ENCODE peak calls at places on chromosomes 13 and 19, in nine cellular contexts. R is mammary epithelial cell, D is lower leg skin, X is mucosa of descending colon, I is B cell, Y is colonic mucosa, S is stomach, A is cardiac fibroblast, J is psoas muscle. O is an unnamed sample.

GRCh38 chr19:51727349-51727880 is 3.6 kb upstream of the HAS1 start:
- DNase-seq in R (peak), D (no peak), X (no peak), I (no peak), Y (no peak), S (no peak), A (peak), J (no peak), O (no peak)

GRCh38 chr13:113732176-113732960 is 26.7 kb upstream of the TMEM255B start:
- DNase-seq in R (no peak), D (no peak), X (peak), I (peak), Y (no peak), S (no peak), A (no peak), J (no peak), O (peak)

GRCh38 chr13:32582281-32582680 is 4.0 kb upstream of the PDS5B start:
- DNase-seq in R (no peak), D (no peak), X (no peak), I (no peak), Y (no peak), S (no peak), A (no peak), J (no peak), O (no peak)

GRCh38 chr19:49590971-49591730 is at the start of gene PRR12:
- DNase-seq in R (peak), D (no peak), X (peak), I (peak), Y (peak), S (peak), A (peak), J (peak), O (no peak)

GRCh38 chr19:47348819-47349795 is at the start of gene DHX34:
- DNase-seq in R (peak), D (peak), X (peak), I (peak), Y (peak), S (peak), A (peak), J (peak), O (peak)

GRCh38 chr13:32878172-32878571 is 138.1 kb upstream of the KL start:
- DNase-seq in R (peak), D (no peak), X (no peak), I (no peak), Y (no peak), S (no peak), A (no peak), J (no peak), O (no peak)

GRCh38 chr19:16836115-16836905 is 7.1 kb downstream of the SIN3B start:
- DNase-seq in R (peak), D (no peak), X (no peak), I (peak), Y (no peak), S (no peak), A (no peak), J (no peak), O (no peak)

GRCh38 chr19:13093407-13094284 is 9.0 kb downstream of the LYL1 start:
- DNase-seq in R (peak), D (peak), X (peak), I (peak), Y (peak), S (peak), A (peak), J (peak), O (no peak)

GRCh38 chr19:53624776-53625540 is 6.8 kb upstream of the DPRX start:
- DNase-seq in R (no peak), D (no peak), X (no peak), I (no peak), Y (no peak), S (no peak), A (no peak), J (no peak), O (no peak)

GRCh38 chr19:39342647-39343305 is 555 bp downstream of the SAMD4B start:
- DNase-seq in R (no peak), D (no peak), X (peak), I (no peak), Y (no peak), S (no peak), A (peak), J (peak), O (no peak)

GRCh38 chr13:23549724-23550123 is 20.5 kb upstream of the TNFRSF19 start:
- DNase-seq in R (no peak), D (no peak), X (no peak), I (no peak), Y (no peak), S (no peak), A (no peak), J (no peak), O (no peak)

GRCh38 chr13:94548382-94549240 is 47.3 kb downstream of the TGDS start:
- DNase-seq in R (no peak), D (no peak), X (peak), I (no peak), Y (peak), S (peak), A (peak), J (no peak), O (no peak)

GRCh38 chr13:69556540-69557196 is 551.0 kb upstream of the ATXN8OS start:
- DNase-seq in R (no peak), D (no peak), X (no peak), I (no peak), Y (no peak), S (no peak), A (no peak), J (no peak), O (no peak)

GRCh38 chr13:25372275-25373081 is 704 bp downstream of the ATP8A2 start:
- DNase-seq in R (no peak), D (no peak), X (no peak), I (peak), Y (no peak), S (no peak), A (no peak), J (no peak), O (no peak)

GRCh38 chr19:4933528-4933927 is 24.2 kb downstream of the UHRF1 start:
- DNase-seq in R (peak), D (peak), X (no peak), I (peak), Y (no peak), S (peak), A (no peak), J (no peak), O (no peak)

GRCh38 chr13:24071423-24072075 is 89.0 kb upstream of the SPATA13 start:
- DNase-seq in R (peak), D (no peak), X (no peak), I (no peak), Y (no peak), S (no peak), A (peak), J (no peak), O (no peak)

GRCh38 chr19:47839913-47840312 is 18.2 kb downstream of the CRX start:
- DNase-seq in R (no peak), D (no peak), X (no peak), I (no peak), Y (no peak), S (no peak), A (no peak), J (no peak), O (no peak)

GRCh38 chr13:105735269-105735668 is 800.2 kb downstream of the EFNB2 start:
- DNase-seq in R (no peak), D (no peak), X (no peak), I (no peak), Y (no peak), S (no peak), A (no peak), J (no peak), O (no peak)

GRCh38 chr19:10112037-10112751 is 701 bp downstream of the P2RY11 start:
- DNase-seq in R (no peak), D (no peak), X (peak), I (peak), Y (no peak), S (no peak), A (no peak), J (no peak), O (no peak)

GRCh38 chr19:35108730-35109129 is 6.9 kb upstream of the FXYD3 start:
- DNase-seq in R (no peak), D (no peak), X (no peak), I (no peak), Y (no peak), S (no peak), A (no peak), J (no peak), O (no peak)

GRCh38 chr13:40792284-40793051 is 3.1 kb downstream of the SLC25A15 start:
- DNase-seq in R (no peak), D (no peak), X (no peak), I (no peak), Y (no peak), S (no peak), A (no peak), J (no peak), O (no peak)

GRCh38 chr13:27076411-27076810 is 95.2 kb downstream of the USP12 start:
- DNase-seq in R (no peak), D (no peak), X (no peak), I (no peak), Y (no peak), S (no peak), A (peak), J (no peak), O (no peak)

GRCh38 chr19:3458595-3459284 is 21.6 kb downstream of the SMIM24 start:
- DNase-seq in R (no peak), D (no peak), X (no peak), I (peak), Y (no peak), S (no peak), A (peak), J (no peak), O (no peak)

GRCh38 chr19:41796362-41796761 is at the start of gene CEACAM3:
- DNase-seq in R (no peak), D (no peak), X (no peak), I (no peak), Y (no peak), S (no peak), A (no peak), J (no peak), O (no peak)

GRCh38 chr19:41795031-41795461 is 1.3 kb upstream of the CEACAM3 start:
- DNase-seq in R (no peak), D (no peak), X (no peak), I (no peak), Y (peak), S (peak), A (peak), J (no peak), O (no peak)

GRCh38 chr19:41793414-41793727 is 3.0 kb upstream of the CEACAM3 start:
- DNase-seq in R (no peak), D (no peak), X (no peak), I (no peak), Y (no peak), S (no peak), A (no peak), J (no peak), O (no peak)

GRCh38 chr19:41792513-41793413 is 3.6 kb upstream of the CEACAM3 start:
- DNase-seq in R (peak), D (no peak), X (peak), I (peak), Y (peak), S (peak), A (peak), J (peak), O (no peak)
- TF ChIP-seq CTCF in R (peak), D (no peak), X (peak), I (peak), Y (peak), S (peak), A (peak), J (peak), O (peak)

GRCh38 chr13:99821741-99822140 is 149.8 kb downstream of the ZIC5 start:
- DNase-seq in R (no peak), D (no peak), X (no peak), I (no peak), Y (no peak), S (no peak), A (no peak), J (no peak), O (no peak)

GRCh38 chr13:99816321-99816720 is 155.2 kb downstream of the ZIC5 start:
- DNase-seq in R (no peak), D (no peak), X (no peak), I (no peak), Y (no peak), S (no peak), A (no peak), J (no peak), O (no peak)

GRCh38 chr13:99822820-99823219 is 148.7 kb downstream of the ZIC5 start:
- DNase-seq in R (no peak), D (no peak), X (no peak), I (no peak), Y (no peak), S (no peak), A (no peak), J (no peak), O (no peak)

GRCh38 chr13:99823961-99824360 is 147.6 kb downstream of the ZIC5 start:
- DNase-seq in R (no peak), D (no peak), X (no peak), I (no peak), Y (no peak), S (no peak), A (no peak), J (no peak), O (no peak)

GRCh38 chr13:99819962-99820361 is 151.6 kb downstream of the ZIC5 start:
- DNase-seq in R (no peak), D (no peak), X (no peak), I (no peak), Y (no peak), S (no peak), A (no peak), J (no peak), O (no peak)
- TF ChIP-seq CTCF in R (no peak), D (no peak), X (no peak), I (no peak), Y (no peak), S (no peak), A (no peak), J (no peak), O (no peak)

DNA sequence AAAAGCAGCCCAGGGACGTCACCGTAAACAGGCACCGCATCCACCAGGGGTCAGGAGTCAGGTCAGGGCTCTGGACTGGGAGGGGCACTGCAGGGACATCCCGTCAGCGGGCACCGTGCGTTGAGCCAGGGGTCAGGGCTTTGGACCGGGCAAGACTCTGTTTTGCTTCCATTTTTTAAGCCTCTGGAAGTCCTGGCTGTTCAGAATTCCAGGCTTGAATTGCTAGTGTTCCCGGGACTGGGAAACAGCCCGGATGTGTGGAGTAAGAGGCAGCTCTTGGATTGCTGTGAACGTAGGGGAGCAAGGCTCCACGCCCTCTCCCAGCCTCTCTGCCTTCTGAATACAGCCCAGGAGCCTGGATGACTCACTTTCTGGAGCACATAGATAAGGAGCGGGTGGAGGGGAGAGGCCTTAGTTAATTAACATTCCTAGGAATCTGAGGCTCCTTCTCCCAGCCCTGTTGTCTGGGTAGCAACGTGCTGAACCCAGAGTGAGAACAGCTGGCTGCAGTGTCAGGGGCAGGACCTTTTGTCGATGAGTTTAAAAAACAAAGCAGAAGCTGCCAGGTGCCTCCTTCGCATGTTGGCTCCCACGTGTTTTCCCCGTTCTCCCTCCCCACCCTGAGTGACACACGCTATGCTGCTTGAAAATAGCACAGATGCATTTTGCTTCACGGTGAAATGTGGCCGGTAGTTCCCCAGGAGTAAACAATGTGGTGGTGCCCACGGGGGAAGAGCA is 21.9 kb downstream of the ATP11A start:
- DNase-seq in R (peak), D (peak), X (peak), I (peak), Y (peak), S (peak), A (peak), J (peak), O (no peak)
- TF ChIP-seq CTCF in R (peak), D (no peak), X (no peak), I (no peak), Y (no peak), S (no peak), A (no peak), J (peak), O (peak)

DNA sequence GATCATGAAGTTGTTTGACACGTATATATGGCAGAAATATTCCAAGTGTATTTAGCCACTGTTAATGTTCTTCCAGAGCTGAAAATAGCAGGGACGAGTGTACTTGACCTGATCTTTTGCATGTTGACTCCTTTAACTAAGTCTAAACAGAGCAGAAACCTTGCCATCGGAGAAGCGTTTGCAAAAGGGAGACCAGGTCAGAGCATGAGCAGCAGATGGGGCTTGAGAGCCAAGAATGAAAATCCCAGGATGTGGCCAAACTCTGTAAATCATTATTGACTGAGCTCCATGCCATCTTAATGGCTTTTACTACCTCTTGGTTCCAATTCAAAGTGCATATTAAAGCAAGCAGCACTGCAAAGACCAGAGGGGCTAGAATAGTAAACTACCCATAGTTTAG is 55.5 kb downstream of the FAM216B start:
- DNase-seq in R (no peak), D (no peak), X (no peak), I (no peak), Y (no peak), S (no peak), A (peak), J (no peak), O (no peak)
- TF ChIP-seq CTCF in R (no peak), D (no peak), X (no peak), I (no peak), Y (no peak), S (no peak), A (peak), J (peak), O (peak)

GRCh38 chr13:92808007-92808406 is 418.6 kb upstream of the GPC6 start:
- DNase-seq in R (no peak), D (no peak), X (no peak), I (no peak), Y (no peak), S (no peak), A (no peak), J (no peak), O (no peak)
- TF ChIP-seq CTCF in R (no peak), D (no peak), X (no peak), I (no peak), Y (no peak), S (no peak), A (no peak), J (no peak), O (no peak)